ENCODE peak calls at places on chromosome 1, in four cellular contexts. B is upper lobe of right lung, G is endothelial cell of umbilical vein, K is fibroblast of lung. X is an unnamed sample.

GRCh38 chr1:245298781-245299180 is 144.0 kb downstream of the KIF26B start:
- DNase-seq in B (no peak), K (peak; percentile 82), G (no peak), X (no peak)

GRCh38 chr1:85330711-85331290 is 54.4 kb upstream of the BCL10 start:
- DNase-seq in G (peak; percentile 95), B (no peak), K (peak; percentile 99), X (peak; percentile 97)

GRCh38 chr1:114428083-114428754 is 82.8 kb downstream of the TRIM33 start:
- DNase-seq in G (peak; percentile 43), K (no peak), B (no peak), X (no peak)

GRCh38 chr1:8120693-8121260 is 94.7 kb upstream of the ERRFI1 start:
- DNase-seq in K (peak; percentile 74), G (peak; percentile 93), B (no peak), X (no peak)

GRCh38 chr1:214518387-214518786 is 33.0 kb downstream of the PTPN14 start:
- DNase-seq in G (no peak), B (no peak), K (peak; percentile 69), X (no peak)

GRCh38 chr1:1011388-1011949 is 1.8 kb upstream of the ISG15 start:
- DNase-seq in G (no peak), K (no peak), B (no peak), X (no peak)

GRCh38 chr1:58392083-58392482 is 154.4 kb downstream of the OMA1 start:
- DNase-seq in K (no peak), B (no peak), G (no peak), X (no peak)

GRCh38 chr1:209414803-209415329 is 168.6 kb upstream of the CAMK1G start:
- DNase-seq in B (no peak), K (no peak), G (no peak), X (no peak)

GRCh38 chr1:161044908-161045748 is 649 bp downstream of the USF1 start:
- DNase-seq in G (peak; percentile 72), B (peak; percentile 85), K (peak; percentile 69), X (peak; percentile 56)

GRCh38 chr1:204108312-204109141 is 35.6 kb downstream of the SOX13 start:
- DNase-seq in G (peak; percentile 89), K (no peak), B (no peak), X (no peak)

GRCh38 chr1:93878501-93878888 is 511 bp downstream of the DNTTIP2 start:
- DNase-seq in K (peak; percentile 41), G (peak; percentile 44), B (peak; percentile 75), X (peak; percentile 25)

GRCh38 chr1:29707796-29708195 is 471.5 kb downstream of the PTPRU start:
- DNase-seq in B (peak; percentile 53), G (no peak), K (no peak), X (no peak)

GRCh38 chr1:21020151-21020550 is 156.5 kb downstream of the EIF4G3 start:
- DNase-seq in G (no peak), K (peak; percentile 66), B (no peak), X (peak; percentile 20)

GRCh38 chr1:209513226-209513625 is 70.3 kb upstream of the CAMK1G start:
- DNase-seq in K (peak; percentile 28), B (no peak), G (peak; percentile 16), X (peak; percentile 36)

GRCh38 chr1:234125283-234125682 is 220.8 kb downstream of the SLC35F3 start:
- DNase-seq in B (no peak), K (peak; percentile 51), G (no peak), X (no peak)

GRCh38 chr1:34597877-34598514 is 156.9 kb upstream of the GJB5 start:
- DNase-seq in B (peak; percentile 88), G (peak; percentile 10), K (peak; percentile 41), X (peak; percentile 44)

GRCh38 chr1:89451011-89451410 is 73.6 kb upstream of the LRRC8B start:
- DNase-seq in B (no peak), G (no peak), K (peak; percentile 75), X (no peak)

GRCh38 chr1:3816331-3817137 is 20.2 kb upstream of the LRRC47 start:
- DNase-seq in B (peak; percentile 58), G (no peak), K (no peak), X (no peak)

GRCh38 chr1:153742411-153743142 is 14.7 kb downstream of the INTS3 start:
- DNase-seq in G (no peak), B (no peak), K (peak; percentile 90), X (no peak)

GRCh38 chr1:71650126-71650525 is 569.3 kb upstream of the ZRANB2 start:
- DNase-seq in B (no peak), K (no peak), G (no peak), X (no peak)

GRCh38 chr1:29186252-29186651 is 4.6 kb upstream of the SRSF4 start:
- DNase-seq in G (no peak), K (no peak), B (no peak), X (no peak)

GRCh38 chr1:211842518-211842917 is 12.0 kb upstream of the LPGAT1 start:
- DNase-seq in K (peak; percentile 5), B (no peak), G (no peak), X (no peak)

GRCh38 chr1:153598309-153599172 is 14.4 kb downstream of the S100A16 start:
- DNase-seq in K (peak; percentile 69), B (no peak), G (peak; percentile 78), X (peak; percentile 28)

GRCh38 chr1:35185200-35185599 is 7.7 kb downstream of the SFPQ start:
- DNase-seq in B (no peak), G (no peak), K (no peak), X (no peak)

GRCh38 chr1:241972703-241973375 is 15.3 kb downstream of the BECN2 start:
- DNase-seq in B (no peak), G (no peak), K (peak; percentile 82), X (peak; percentile 54)

GRCh38 chr1:12183095-12183794 is 16.5 kb downstream of the TNFRSF1B start:
- DNase-seq in G (no peak), B (no peak), K (no peak), X (no peak)

GRCh38 chr1:11882814-11883538 is 24.2 kb upstream of the NPPB start:
- DNase-seq in G (no peak), K (no peak), B (peak; percentile 80), X (no peak)

GRCh38 chr1:204357551-204357950 is 2.2 kb downstream of the PLEKHA6 start:
- DNase-seq in G (peak; percentile 49), K (no peak), B (no peak), X (no peak)

GRCh38 chr1:109634292-109634691 is 14.7 kb downstream of the AMPD2 start:
- DNase-seq in B (no peak), K (no peak), G (no peak), X (no peak)

GRCh38 chr1:193143285-193143684 is 21.5 kb downstream of the CDC73 start:
- DNase-seq in G (peak; percentile 30), B (no peak), K (no peak), X (no peak)

GRCh38 chr1:243964915-243965314 is 86.2 kb upstream of the ZBTB18 start:
- DNase-seq in G (no peak), B (no peak), K (no peak), X (no peak)

GRCh38 chr1:64546018-64546417 is 76.1 kb downstream of the CACHD1 start:
- DNase-seq in B (no peak), K (no peak), G (no peak), X (no peak)

GRCh38 chr1:94105957-94106529 is 14.9 kb downstream of the ABCA4 start:
- DNase-seq in K (peak; percentile 60), G (no peak), B (no peak), X (no peak)

GRCh38 chr1:54296666-54297065 is 96.7 kb downstream of the MRPL37 start:
- DNase-seq in K (no peak), G (no peak), B (no peak), X (no peak)

DNA sequence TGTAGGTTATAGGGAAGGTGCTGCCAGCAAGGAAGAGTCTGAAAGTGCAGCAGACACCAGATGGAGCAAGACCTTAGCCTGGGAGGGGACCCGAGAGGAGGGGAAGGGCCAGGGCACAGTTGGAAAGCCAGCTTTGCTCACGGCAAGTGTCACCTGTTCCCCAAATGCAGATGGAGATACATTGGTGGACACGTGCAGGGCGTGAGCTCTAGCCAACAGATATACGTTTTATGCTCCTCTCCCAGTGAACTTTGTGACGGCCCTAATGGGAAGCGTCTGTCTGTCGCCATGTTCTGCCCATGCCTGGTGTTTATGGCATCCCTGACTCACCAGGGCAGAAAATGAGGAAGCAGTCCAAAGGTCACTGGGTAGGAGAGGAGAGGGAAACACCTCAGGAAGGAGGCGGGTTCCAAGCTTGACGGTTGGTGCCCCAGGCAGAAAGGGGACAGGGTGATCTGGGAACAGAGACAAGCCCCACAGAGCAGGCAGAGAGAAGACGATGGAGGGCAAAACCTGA is 7.6 kb downstream of the GPA33 start:
- DNase-seq in K (no peak), G (no peak), B (no peak), X (no peak)
- TF ChIP-seq CTCF in K (no peak), G (no peak), B (no peak), X (no peak)

GRCh38 chr1:156794506-156795373 is 21.9 kb downstream of the SH2D2A start:
- DNase-seq in K (peak; percentile 36), G (no peak), B (no peak), X (no peak)

GRCh38 chr1:156796340-156797097 is 20.1 kb downstream of the SH2D2A start:
- DNase-seq in K (peak; percentile 57), B (no peak), G (no peak), X (no peak)

GRCh38 chr1:156795374-156795733 is 21.3 kb downstream of the SH2D2A start:
- DNase-seq in K (no peak), G (no peak), B (no peak), X (no peak)

GRCh38 chr1:156795787-156796186 is 20.9 kb downstream of the SH2D2A start:
- DNase-seq in G (no peak), K (peak; percentile 89), B (no peak), X (no peak)

GRCh38 chr1:156797212-156797871 is 19.3 kb downstream of the SH2D2A start:
- DNase-seq in G (peak; percentile 75), K (peak; percentile 55), B (no peak), X (peak; percentile 47)
- H3K36me3 ChIP-seq in G (peaks cover 49% of the 10 kb centered on the region), K (peaks cover 10% of the 10 kb centered on the region), B (peaks cover 95% of the 10 kb centered on the region), X (peaks cover 67% of the 10 kb centered on the region)

DNA sequence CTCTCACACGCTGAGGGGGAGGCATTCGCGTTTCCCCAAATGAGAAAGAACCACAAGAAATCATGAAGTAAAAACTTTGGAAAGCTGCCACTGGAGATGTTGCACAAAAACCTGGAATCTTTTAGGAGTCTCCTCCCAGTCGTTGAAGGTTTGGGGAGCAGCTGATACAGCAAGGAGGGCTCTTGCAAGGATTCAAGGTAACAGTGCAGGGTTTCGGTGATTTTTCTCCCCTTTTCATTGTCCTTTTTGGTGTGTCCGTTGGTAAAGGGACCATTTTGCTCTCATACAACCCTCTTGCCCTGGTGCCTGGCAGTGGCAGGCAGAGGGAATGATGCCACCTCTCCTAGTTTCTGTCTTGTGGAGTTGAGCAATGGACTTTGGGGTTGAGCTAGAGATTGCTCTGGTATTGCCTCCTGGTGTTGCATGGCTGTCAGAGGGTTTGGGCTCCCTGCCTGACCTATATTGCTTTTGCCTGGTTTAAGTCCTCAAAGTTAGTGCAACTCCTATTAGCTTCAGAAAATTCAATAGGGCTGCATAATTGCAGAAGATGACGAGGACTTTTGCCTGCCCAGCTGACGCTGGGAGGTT is 872 bp downstream of the BRINP2 start:
- DNase-seq in K (no peak), G (no peak), B (no peak), X (no peak)
- TF ChIP-seq CTCF in K (no peak), G (no peak), B (no peak), X (no peak)

GRCh38 chr1:155911156-155912055 is at the start of gene RIT1:
- DNase-seq in K (peak; percentile 72), G (peak; percentile 79), B (peak; percentile 94), X (peak; percentile 68)

GRCh38 chr1:155913969-155914757 is 3.0 kb upstream of the RIT1 start:
- DNase-seq in K (peak; percentile 44), G (no peak), B (no peak), X (peak; percentile 23)

GRCh38 chr1:155912056-155912536 is 947 bp upstream of the RIT1 start:
- DNase-seq in B (no peak), K (no peak), G (no peak), X (no peak)

GRCh38 chr1:155909894-155910293 is 1.3 kb downstream of the RIT1 start:
- DNase-seq in G (peak; percentile 52), K (peak; percentile 72), B (no peak), X (peak; percentile 44)

GRCh38 chr1:155910621-155911121 is 478 bp downstream of the RIT1 start:
- DNase-seq in B (no peak), K (peak; percentile 50), G (peak; percentile 67), X (peak; percentile 24)
- H3K36me3 ChIP-seq in B (peaks cover 80% of the 10 kb centered on the region), K (peaks cover 9% of the 10 kb centered on the region), G (peaks cover 9% of the 10 kb centered on the region), X (peaks cover 55% of the 10 kb centered on the region)